ENCODE peak calls at places on chromosomes 13 and 19, in nine cellular contexts. G is central memory CD8-positive, alpha-beta T cell; S is NCI-H2081; Z is SK-N-SH; T is T-cell; P is kidney glomerular epithelial cell; V is fibroblast of pulmonary artery; U is NCI-H1092; J is iPS-NIHi11. M is an unnamed sample.

GRCh38 chr19:3348042-3348441 is 18.3 kb upstream of the NFIC start:
- DNase-seq in T (no peak), Z (no peak), J (no peak), V (no peak), G (no peak), P (no peak), U (no peak), S (no peak), M (no peak)

GRCh38 chr13:98406971-98407370 is 169.9 kb downstream of the STK24 start:
- DNase-seq in J (no peak), U (no peak), V (no peak), G (no peak), P (no peak), Z (no peak), T (no peak), S (no peak), M (no peak)

GRCh38 chr19:54430306-54431254 is 15.3 kb downstream of the TTYH1 start:
- DNase-seq in T (peak; percentile 43), Z (peak; percentile 86), G (no peak), P (no peak), V (peak; percentile 40), J (peak; percentile 89), U (no peak), S (no peak), M (peak; percentile 68)

GRCh38 chr19:15780595-15781418 is 6.7 kb upstream of the OR10H5 start:
- DNase-seq in T (no peak), Z (no peak), P (no peak), V (no peak), U (no peak), J (no peak), G (peak; percentile 10), S (no peak), M (no peak)

GRCh38 chr13:39251340-39251739 is 213.1 kb downstream of the NHLRC3 start:
- DNase-seq in U (no peak), V (no peak), T (no peak), J (no peak), Z (no peak), G (no peak), S (no peak), P (no peak), M (no peak)

GRCh38 chr19:14525729-14526128 is 3.7 kb upstream of the TECR start:
- DNase-seq in G (no peak), Z (no peak), V (no peak), T (no peak), P (no peak), S (no peak), U (no peak), J (no peak), M (no peak)

GRCh38 chr19:49057636-49058234 is at the start of gene CGB7:
- DNase-seq in Z (peak; percentile 87), G (no peak), S (no peak), U (no peak), P (peak; percentile 36), V (peak; percentile 47), J (peak; percentile 87), T (peak; percentile 35), M (peak; percentile 66)

GRCh38 chr13:45782327-45783045 is 69.1 kb downstream of the SIAH3 start:
- DNase-seq in U (no peak), Z (no peak), S (no peak), T (no peak), P (no peak), V (no peak), G (no peak), J (no peak), M (no peak)